ENCODE peak calls at places on chromosomes 16 and 17, in six cellular contexts. P, C, G, Q, U and W are unnamed samples. For H3K27me3, the result is how much of the 10 kb centered on the place peaks cover.

GRCh38 chr16:20968765-20969164 is 68.2 kb downstream of the LYRM1 start:
- DNase-seq in C (no peak), U (no peak), G (no peak), Q (no peak), P (no peak), W (no peak)

GRCh38 chr16:12160815-12161550 is 184.4 kb downstream of the SNX29 start:
- DNase-seq in G (no peak), C (no peak), Q (no peak), U (no peak), P (no peak), W (no peak)

GRCh38 chr17:33687831-33688230 is 394.7 kb upstream of the ASIC2 start:
- DNase-seq in Q (no peak), C (no peak), U (no peak), G (no peak), P (no peak), W (no peak)

GRCh38 chr17:18182190-18182977 is 1.2 kb upstream of the ALKBH5 start:
- DNase-seq in G (no peak), Q (peak), U (no peak), P (peak), C (peak), W (peak)

GRCh38 chr17:77829871-77830799 is 128.4 kb upstream of the TNRC6C start:
- DNase-seq in Q (peak), P (peak), U (no peak), C (no peak), G (no peak), W (peak)

GRCh38 chr16:29806096-29806579 is at the start of gene MAZ:
- DNase-seq in Q (no peak), U (peak), G (no peak), P (no peak), C (no peak), W (no peak)

GRCh38 chr17:60597297-60597696 is 2.7 kb upstream of the PPM1D start:
- DNase-seq in U (no peak), Q (no peak), C (no peak), G (no peak), P (no peak), W (no peak)

GRCh38 chr17:1206016-1206787 is 26.4 kb upstream of the ABR start:
- DNase-seq in G (no peak), C (no peak), Q (no peak), U (no peak), P (no peak), W (no peak)

GRCh38 chr17:40451420-40451819 is 8.2 kb downstream of the IGFBP4 start:
- DNase-seq in G (no peak), U (no peak), P (peak), Q (peak), C (no peak), W (peak)

GRCh38 chr16:80369559-80369958 is 171.2 kb upstream of the DYNLRB2 start:
- DNase-seq in Q (no peak), U (no peak), G (no peak), P (no peak), C (peak), W (no peak)

GRCh38 chr17:34584805-34585416 is 5.5 kb downstream of the TMEM132E start:
- DNase-seq in Q (no peak), U (no peak), C (no peak), G (no peak), P (no peak), W (no peak)

GRCh38 chr16:6019490-6019991 is 921.9 kb upstream of the EEF2KMT start:
- DNase-seq in C (no peak), Q (no peak), G (no peak), P (no peak), U (no peak), W (no peak)
- H3K27me3 ChIP-seq in C (under half), Q (under half), G (under half), P (half or more), U (under half), W (half or more)

GRCh38 chr16:86490859-86491642 is 19.3 kb upstream of the FOXF1 start:
- DNase-seq in P (no peak), U (no peak), C (no peak), Q (no peak), G (no peak), W (no peak)

GRCh38 chr16:86494039-86494564 is 16.2 kb upstream of the FOXF1 start:
- DNase-seq in P (no peak), C (no peak), G (no peak), U (no peak), Q (no peak), W (no peak)

GRCh38 chr16:86492961-86493639 is 17.2 kb upstream of the FOXF1 start:
- DNase-seq in U (no peak), G (no peak), P (no peak), C (no peak), Q (no peak), W (no peak)

GRCh38 chr16:86492267-86492960 is 17.9 kb upstream of the FOXF1 start:
- DNase-seq in C (no peak), U (no peak), G (no peak), P (no peak), Q (no peak), W (no peak)

DNA sequence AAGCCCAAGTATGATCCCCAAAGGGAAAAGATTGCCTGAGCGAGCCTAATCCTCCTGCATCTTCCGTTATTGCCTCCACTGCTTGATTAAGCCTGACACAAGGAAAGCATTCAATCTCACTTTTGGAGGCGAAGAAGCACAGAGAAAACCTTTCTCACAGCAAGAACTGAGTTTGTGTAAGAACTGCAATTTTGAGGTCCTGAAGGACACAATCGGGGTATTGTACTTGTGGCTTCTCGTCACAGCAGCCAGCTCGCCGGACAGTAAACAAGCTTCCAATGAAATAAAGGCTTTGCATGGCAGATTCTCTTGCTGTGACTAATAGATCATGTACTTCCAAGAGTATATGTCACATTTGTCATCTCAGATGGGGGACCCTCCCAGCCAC is 18.7 kb upstream of the FOXF1 start:
- DNase-seq in C (no peak), Q (no peak), U (no peak), P (no peak), G (no peak), W (no peak)
- H3K27me3 ChIP-seq in C (under half), Q (half or more), U (half or more), P (half or more), G (under half), W (under half)

GRCh38 chr16:2197765-2198164 is 1.4 kb upstream of the CASKIN1 start:
- DNase-seq in G (no peak), C (no peak), Q (no peak), P (no peak), U (no peak), W (no peak)
- H3K27me3 ChIP-seq in G (under half), C (under half), Q (under half), P (half or more), U (under half), W (under half)

GRCh38 chr16:3198334-3199072 is 10.5 kb downstream of the OR1F1 start:
- DNase-seq in U (no peak), P (no peak), Q (no peak), G (no peak), C (no peak), W (no peak)
- H3K27me3 ChIP-seq in U (under half), P (half or more), Q (under half), G (under half), C (under half), W (under half)

GRCh38 chr16:25110392-25110947 is 1.1 kb upstream of the LCMT1 start:
- DNase-seq in P (no peak), G (no peak), U (no peak), C (no peak), Q (peak), W (no peak)

GRCh38 chr16:25114121-25114520 is 2.6 kb downstream of the LCMT1 start:
- DNase-seq in U (no peak), Q (no peak), C (no peak), G (no peak), P (no peak), W (no peak)

GRCh38 chr16:25108054-25108453 is 3.5 kb upstream of the LCMT1 start:
- DNase-seq in U (no peak), C (peak), Q (no peak), P (no peak), G (no peak), W (no peak)

GRCh38 chr16:25109643-25110042 is 1.9 kb upstream of the LCMT1 start:
- DNase-seq in G (no peak), P (no peak), C (peak), U (peak), Q (peak), W (no peak)

DNA sequence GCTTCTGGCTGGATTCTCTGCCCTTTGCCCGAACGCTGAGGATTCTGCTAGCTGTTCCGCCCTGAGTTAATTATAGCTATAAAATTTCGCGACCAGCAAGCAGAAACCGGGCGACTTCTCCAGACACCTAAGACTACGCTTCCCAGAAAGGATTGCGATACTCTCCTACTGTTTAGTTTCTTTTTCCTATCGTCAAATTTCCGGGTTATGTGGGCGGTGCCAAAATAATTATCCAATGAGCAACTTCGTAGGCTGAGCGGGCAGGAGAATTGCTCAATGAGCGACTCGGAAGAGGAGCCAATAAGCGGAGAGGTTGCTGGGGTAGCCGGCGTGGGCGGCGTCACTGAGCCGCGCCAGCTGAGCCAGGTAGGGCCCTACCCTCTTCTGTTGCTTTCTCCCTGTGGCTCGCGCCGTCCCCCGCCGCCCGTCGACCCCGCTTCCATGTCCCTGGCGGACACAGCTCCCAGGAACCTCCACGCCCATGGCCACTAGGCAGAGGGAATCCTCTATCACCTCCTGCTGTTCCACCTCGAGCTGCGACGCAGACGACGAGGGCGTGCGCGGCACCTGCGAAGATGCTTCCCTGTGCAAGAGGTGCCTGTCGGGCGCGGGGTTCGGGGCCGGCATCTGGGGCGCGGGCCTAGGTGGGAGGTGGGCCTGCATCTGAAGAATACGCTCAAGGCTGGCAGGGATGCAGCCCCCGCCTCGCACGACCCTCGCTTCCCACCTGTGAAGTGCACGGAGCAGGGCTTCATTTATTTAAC is at the start of gene LCMT1:
- DNase-seq in C (peak), U (peak), P (peak), G (no peak), Q (peak), W (peak)
- H3K27me3 ChIP-seq in C (under half), U (under half), P (under half), G (under half), Q (under half), W (under half)

DNA sequence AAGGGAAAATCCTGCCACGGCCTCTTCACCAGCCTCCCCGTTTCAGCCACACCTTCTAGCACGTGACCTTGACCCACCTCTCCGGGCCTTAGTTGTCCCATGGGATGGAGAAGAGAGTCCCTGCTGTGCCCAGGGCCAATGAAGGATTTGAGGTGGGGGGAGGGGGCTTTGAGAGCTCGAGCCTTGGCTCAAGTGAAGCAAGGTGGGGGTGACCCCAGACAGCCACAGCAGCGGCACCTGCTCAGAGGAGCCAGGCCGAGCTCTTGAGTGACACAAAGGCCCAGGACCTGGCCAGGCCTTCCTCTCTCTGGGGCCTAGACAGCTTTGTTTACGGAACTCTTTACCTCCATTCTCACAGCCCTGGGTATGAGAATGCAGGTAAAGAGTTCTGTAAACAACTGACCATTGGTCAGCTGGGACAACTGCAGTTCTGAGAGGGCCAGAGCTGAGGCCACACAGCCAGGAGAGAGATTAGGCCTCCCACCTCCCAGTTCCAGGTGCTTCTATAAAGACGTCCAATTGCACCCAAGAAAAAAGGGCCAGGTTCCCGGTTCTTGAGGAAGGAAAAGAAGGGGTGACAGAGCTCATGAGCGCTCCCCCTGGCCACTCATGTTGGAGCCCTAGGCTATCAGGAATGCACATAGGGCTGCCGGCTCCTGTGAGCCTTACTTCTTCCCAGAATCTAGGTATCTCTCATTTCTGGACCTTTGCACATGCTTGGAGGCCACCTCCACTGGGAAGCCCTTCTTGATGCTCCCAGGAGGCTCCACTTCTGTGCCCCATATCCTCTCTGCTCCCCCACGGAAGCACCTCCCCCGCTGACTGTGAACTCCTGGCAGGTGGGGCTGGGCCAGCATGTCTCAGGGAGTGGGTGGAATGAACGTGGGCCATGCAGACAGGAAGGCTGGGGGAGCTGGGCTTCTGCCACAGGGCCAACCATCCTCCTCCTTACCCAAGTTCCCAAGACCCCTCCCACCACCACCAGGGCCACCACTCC is 13.2 kb downstream of the CNGB1 start:
- DNase-seq in G (no peak), U (no peak), P (no peak), C (no peak), Q (no peak), W (no peak)
- H3K27me3 ChIP-seq in G (under half), U (under half), P (under half), C (under half), Q (under half), W (under half)

DNA sequence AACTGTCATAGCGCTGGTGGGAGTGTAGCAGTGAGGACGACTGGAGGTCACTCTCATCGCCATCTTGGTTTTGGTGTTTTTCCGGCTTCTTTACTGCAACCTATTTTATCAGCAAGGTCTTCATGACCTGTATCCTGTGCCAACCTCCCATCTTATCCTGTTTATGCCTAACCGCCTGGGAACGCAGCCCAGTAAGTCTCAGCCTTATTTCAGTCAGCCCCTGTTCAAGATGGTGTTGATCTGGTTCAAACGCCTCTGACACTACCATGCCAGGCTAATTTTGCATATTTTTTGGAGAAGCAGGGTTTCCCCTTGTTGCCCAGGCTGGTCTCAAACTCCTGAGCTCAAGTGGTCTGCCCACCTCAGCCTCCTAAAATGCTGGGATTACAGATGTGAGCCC is 179.8 kb upstream of the HSBP1 start:
- DNase-seq in U (no peak), G (no peak), Q (no peak), P (no peak), C (no peak), W (no peak)
- H3K27me3 ChIP-seq in U (half or more), G (under half), Q (under half), P (under half), C (under half), W (under half)

GRCh38 chr16:86519649-86520316 is 9.5 kb downstream of the FOXF1 start:
- DNase-seq in Q (no peak), U (peak), P (peak), C (peak), G (no peak), W (peak)
- H3K27me3 ChIP-seq in Q (half or more), U (under half), P (half or more), C (under half), G (under half), W (half or more)

DNA sequence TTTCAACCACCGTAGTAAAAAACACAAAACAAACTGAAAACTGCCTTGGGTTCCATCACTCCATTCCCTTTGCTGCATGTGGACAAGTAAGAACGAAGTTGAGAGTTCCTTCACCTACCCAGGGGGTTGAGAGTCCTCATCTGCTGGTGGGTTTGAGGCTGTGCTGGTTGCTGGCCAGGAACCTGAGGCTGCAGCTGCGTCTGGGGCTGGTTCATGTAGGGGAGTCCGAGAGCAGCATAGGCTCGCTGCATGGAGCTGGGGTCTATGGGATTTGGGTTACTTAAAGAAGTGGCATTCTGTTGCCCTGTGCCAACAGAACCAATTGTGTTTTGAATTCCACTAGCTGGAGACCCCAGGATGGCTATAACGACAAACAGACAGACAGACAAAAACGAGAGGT is 65.2 kb upstream of the TRAP1 start:
- DNase-seq in P (no peak), U (no peak), G (no peak), C (no peak), Q (no peak), W (no peak)
- H3K27me3 ChIP-seq in P (under half), U (under half), G (under half), C (under half), Q (under half), W (under half)

GRCh38 chr16:58346831-58347371 is 45.4 kb upstream of the GINS3 start:
- DNase-seq in C (no peak), G (no peak), Q (no peak), P (no peak), U (no peak), W (no peak)
- H3K27me3 ChIP-seq in C (under half), G (under half), Q (under half), P (under half), U (under half), W (under half)